ENCODE peak calls at places on chromosomes 6 and 20, in five cellular contexts. J, S, G, V and N are unnamed samples.

GRCh38 chr6:39594304-39594703 is 130.9 kb downstream of the KIF6 start:
- DNase-seq in V (no peak), S (no peak), G (no peak), J (no peak), N (no peak)

GRCh38 chr6:31129130-31129529 is 8.9 kb upstream of the CDSN start:
- DNase-seq in S (no peak), V (no peak), G (no peak), J (no peak), N (no peak)

GRCh38 chr6:141195251-141195832 is 937.4 kb upstream of the GJE1 start:
- DNase-seq in G (no peak), J (no peak), V (no peak), S (no peak), N (no peak)

GRCh38 chr20:32240220-32240619 is 32.5 kb downstream of the POFUT1 start:
- DNase-seq in J (no peak), G (no peak), S (no peak), V (no peak), N (no peak)

GRCh38 chr6:43491750-43492661 is 14.6 kb downstream of the TJAP1 start:
- DNase-seq in G (peak), V (peak), J (no peak), S (no peak), N (no peak)

GRCh38 chr6:100078509-100078908 is 84.5 kb upstream of the MCHR2 start:
- DNase-seq in J (no peak), V (no peak), G (peak), S (no peak), N (no peak)

GRCh38 chr6:111837007-111837406 is 36.2 kb downstream of the FYN start:
- DNase-seq in S (no peak), J (no peak), V (no peak), G (no peak), N (no peak)

GRCh38 chr6:69005194-69005593 is 370.1 kb downstream of the ADGRB3 start:
- DNase-seq in S (peak), V (no peak), G (peak), J (no peak), N (no peak)

GRCh38 chr20:11608736-11609135 is 309.0 kb upstream of the BTBD3 start:
- DNase-seq in J (no peak), V (no peak), S (no peak), G (no peak), N (no peak)

GRCh38 chr20:46512943-46513844 is at the start of gene ZNF334:
- DNase-seq in G (peak), S (peak), V (peak), J (no peak), N (no peak)

GRCh38 chr6:158332237-158332636 is 20.0 kb downstream of the TULP4 start:
- DNase-seq in G (no peak), S (peak), V (no peak), J (no peak), N (no peak)

GRCh38 chr6:168128006-168128630 is 49.1 kb upstream of the FRMD1 start:
- DNase-seq in V (no peak), S (no peak), G (no peak), J (no peak), N (no peak)

GRCh38 chr6:24273471-24273870 is 84.4 kb downstream of the DCDC2 start:
- DNase-seq in G (no peak), J (no peak), S (no peak), V (no peak), N (no peak)

GRCh38 chr20:63532449-63532971 is 4.7 kb downstream of the PTK6 start:
- DNase-seq in V (no peak), J (no peak), S (no peak), G (no peak), N (no peak)

GRCh38 chr6:15389759-15390723 is 144.2 kb downstream of the JARID2 start:
- DNase-seq in J (peak), V (no peak), S (no peak), G (peak), N (peak)

GRCh38 chr6:143536461-143536865 is 24.9 kb upstream of the FUCA2 start:
- DNase-seq in G (peak), S (peak), V (no peak), J (peak), N (no peak)

GRCh38 chr20:59748555-59749292 is 144.4 kb downstream of the PHACTR3 start:
- DNase-seq in V (no peak), G (peak), S (no peak), J (no peak), N (no peak)

GRCh38 chr6:136073216-136073615 is 176.9 kb downstream of the MTFR2 start:
- DNase-seq in J (no peak), S (no peak), G (no peak), V (no peak), N (no peak)

GRCh38 chr20:36779656-36780025 is 6.1 kb upstream of the DSN1 start:
- DNase-seq in S (no peak), V (no peak), J (no peak), G (no peak), N (no peak)